ENCODE peak calls at places on chromosome 22, in six cellular contexts. A is renal cortical epithelial cell; O is CD8-positive, alpha-beta memory T cell; K is G401; H is HFF-Myc; P is Caco-2. L is an unnamed sample.

GRCh38 chr22:40313007-40313406 is 33.3 kb upstream of the ADSL start:
- DNase-seq in A (no peak), H (no peak), O (no peak), K (no peak), P (no peak), L (no peak)

GRCh38 chr22:43922123-43922522 is 1.5 kb upstream of the PNPLA3 start:
- DNase-seq in O (no peak), H (no peak), K (no peak), P (no peak), A (no peak), L (no peak)

GRCh38 chr22:31892080-31892433 is 52.3 kb upstream of the YWHAH start:
- DNase-seq in K (no peak), P (no peak), O (no peak), H (no peak), A (no peak), L (no peak)

GRCh38 chr22:17106785-17107546 is 14.2 kb downstream of the TMEM121B start:
- DNase-seq in H (no peak), O (no peak), K (no peak), A (no peak), P (no peak), L (no peak)

GRCh38 chr22:20194681-20195593 is 44.1 kb upstream of the CCDC188 start:
- DNase-seq in K (no peak), H (no peak), P (no peak), O (no peak), A (no peak), L (no peak)

GRCh38 chr22:20571531-20572007 is 64.2 kb downstream of the MED15 start:
- DNase-seq in K (no peak), P (no peak), H (no peak), O (peak), A (no peak), L (peak)

GRCh38 chr22:40620464-40621046 is 16.0 kb downstream of the MRTFA start:
- DNase-seq in A (peak), K (no peak), O (no peak), H (no peak), P (no peak), L (no peak)

GRCh38 chr22:26431151-26431995 is 2.3 kb downstream of the ASPHD2 start:
- DNase-seq in H (no peak), A (peak), O (no peak), K (no peak), P (no peak), L (no peak)

GRCh38 chr22:43100223-43100622 is 10.3 kb upstream of the BIK start:
- DNase-seq in P (peak), H (no peak), K (no peak), A (peak), O (no peak), L (no peak)

GRCh38 chr22:36808611-36809344 is 8.1 kb downstream of the PVALB start:
- DNase-seq in P (no peak), O (no peak), K (no peak), A (no peak), H (no peak), L (no peak)

GRCh38 chr22:39471421-39472141 is 14.8 kb downstream of the MGAT3 start:
- DNase-seq in P (peak), O (no peak), A (peak), K (peak), H (no peak), L (no peak)

GRCh38 chr22:42217752-42218280 is 52.6 kb downstream of the TCF20 start:
- DNase-seq in A (no peak), K (peak), P (no peak), O (no peak), H (no peak), L (no peak)

GRCh38 chr22:27780161-27780575 is 21.4 kb downstream of the MN1 start:
- DNase-seq in A (no peak), K (no peak), O (no peak), H (no peak), P (no peak), L (no peak)

GRCh38 chr22:27107824-27108223 is 450.4 kb downstream of the MIAT start:
- DNase-seq in O (no peak), A (peak), P (peak), H (peak), K (peak), L (no peak)

GRCh38 chr22:42313804-42314581 is 43.5 kb upstream of the TCF20 start:
- DNase-seq in K (peak), P (peak), A (peak), O (no peak), H (no peak), L (peak)

GRCh38 chr22:25395915-25396314 is 168.6 kb upstream of the GRK3 start:
- DNase-seq in A (no peak), H (no peak), O (no peak), P (no peak), K (no peak), L (no peak)

GRCh38 chr22:37561209-37562048 is 1.1 kb downstream of the CDC42EP1 start:
- DNase-seq in P (peak), H (peak), A (peak), K (peak), O (peak), L (peak)

GRCh38 chr22:34973926-34974325 is 92.0 kb upstream of the ISX start:
- DNase-seq in P (no peak), K (no peak), H (no peak), A (peak), O (no peak), L (no peak)

L was measured in HuH-7.5.